ENCODE peak calls at places on chromosomes 12 and 14, in four cellular contexts. S is ovary, U is Peyer's patch, I is HepG2. C is an unnamed sample.

GRCh38 chr14:58884442-58884841 is 246.7 kb downstream of the DACT1 start:
- DNase-seq in S (no peak), U (no peak), I (peak), C (no peak)

GRCh38 chr12:93191956-93192355 is 185.8 kb upstream of the NUDT4 start:
- DNase-seq in S (no peak), U (no peak), I (no peak), C (no peak)

GRCh38 chr12:110741795-110742717 is 635 bp downstream of the PPP1CC start:
- DNase-seq in S (no peak), U (no peak), I (no peak), C (no peak)

GRCh38 chr12:85575115-85576096 is 260.8 kb downstream of the RASSF9 start:
- DNase-seq in S (no peak), U (no peak), I (peak), C (peak)

GRCh38 chr14:105398726-105399440 is 545 bp downstream of the TEX22 start:
- DNase-seq in S (no peak), U (no peak), I (peak), C (peak)

GRCh38 chr12:100375023-100375737 is 18.3 kb downstream of the SLC17A8 start:
- DNase-seq in S (peak), U (peak), I (no peak), C (no peak)

GRCh38 chr12:3571323-3571722 is 80.3 kb downstream of the PRMT8 start:
- DNase-seq in S (no peak), U (no peak), I (no peak), C (no peak)

GRCh38 chr14:52850520-52850919 is 59.1 kb upstream of the GNPNAT1 start:
- DNase-seq in S (no peak), U (no peak), I (peak), C (no peak)

GRCh38 chr14:73223049-73223448 is 14.3 kb upstream of the PAPLN start:
- DNase-seq in S (no peak), U (no peak), I (no peak), C (no peak)

GRCh38 chr14:40601063-40601462 is 1005.6 kb upstream of the LRFN5 start:
- DNase-seq in S (no peak), U (no peak), I (no peak), C (no peak)

GRCh38 chr12:115002434-115002833 is 318.5 kb upstream of the TBX3 start:
- DNase-seq in S (no peak), U (no peak), I (no peak), C (no peak)

GRCh38 chr12:115964214-115964613 is 313.3 kb downstream of the MED13L start:
- DNase-seq in S (no peak), U (no peak), I (no peak), C (no peak)

GRCh38 chr12:124466200-124467128 is 100.9 kb downstream of the NCOR2 start:
- DNase-seq in S (no peak), U (peak), I (no peak), C (peak)

GRCh38 chr12:71718611-71719010 is 32.7 kb downstream of the TMEM19 start:
- DNase-seq in S (no peak), U (no peak), I (no peak), C (no peak)

GRCh38 chr12:88471641-88472040 is 108.6 kb downstream of the KITLG start:
- DNase-seq in S (no peak), U (no peak), I (no peak), C (no peak)

GRCh38 chr12:34388636-34389377 is 366.5 kb downstream of the ALG10 start:
- DNase-seq in S (no peak), U (no peak), I (no peak), C (no peak)

DNA sequence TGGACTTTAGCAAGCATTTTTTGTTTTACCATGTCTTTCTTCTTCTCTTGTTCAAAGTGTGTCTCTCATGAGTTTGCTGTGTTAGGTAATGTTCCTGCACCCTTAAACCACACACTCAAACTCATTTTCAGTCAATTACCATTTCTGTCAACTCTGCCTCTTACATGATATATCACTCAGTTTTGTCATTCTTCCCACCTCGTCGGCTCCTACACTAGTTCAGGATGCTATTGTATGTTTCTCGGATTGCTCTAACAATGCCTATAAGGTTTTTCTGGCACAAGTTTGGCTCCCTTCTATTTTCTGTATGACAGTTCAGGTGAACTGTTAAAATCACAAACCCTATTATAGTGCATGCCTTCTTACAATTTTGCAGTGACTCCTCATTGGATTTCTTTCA is 260.8 kb upstream of the NAV3 start:
- DNase-seq in S (no peak), U (no peak), I (no peak), C (no peak)
- H3K27ac ChIP-seq in S (no peak), U (no peak), I (no peak), C (no peak)

GRCh38 chr14:103122578-103123127 is 608 bp upstream of the TNFAIP2 start:
- DNase-seq in S (peak), U (no peak), I (no peak), C (peak)

GRCh38 chr14:103121846-103122577 is 1.2 kb upstream of the TNFAIP2 start:
- DNase-seq in S (peak), U (peak), I (peak), C (peak)

GRCh38 chr14:103123634-103124500 is 606 bp downstream of the TNFAIP2 start:
- DNase-seq in S (peak), U (no peak), I (no peak), C (peak)

GRCh38 chr14:103124501-103125001 is 1.3 kb downstream of the TNFAIP2 start:
- DNase-seq in S (peak), U (no peak), I (no peak), C (no peak)

DNA sequence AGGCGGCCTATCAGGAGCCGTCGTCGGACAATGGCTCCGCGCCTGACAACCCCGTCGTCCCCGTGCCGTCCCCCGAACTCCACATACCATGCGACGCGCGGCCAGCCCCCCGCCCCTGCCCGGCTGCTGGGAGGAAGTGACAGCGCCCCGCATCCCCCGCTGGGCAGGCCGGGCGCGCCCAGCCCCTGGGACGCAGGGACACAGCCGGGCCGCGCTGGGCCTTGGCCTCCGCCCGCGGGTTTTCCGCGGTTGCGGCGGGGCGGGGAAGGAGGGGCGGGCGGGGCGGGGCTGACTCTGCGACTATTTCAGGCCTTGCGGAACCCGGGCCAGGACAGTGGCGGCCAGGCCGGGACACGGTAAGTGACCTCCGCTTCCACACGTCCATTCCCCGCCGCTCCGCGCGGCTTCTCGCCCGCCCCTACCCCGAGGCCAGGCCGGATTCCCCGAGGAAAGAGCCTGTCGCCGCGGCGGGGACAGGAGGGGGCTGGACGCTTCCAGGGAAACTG is at the start of gene TNFAIP2:
- DNase-seq in S (peak), U (no peak), I (no peak), C (no peak)
- TF ChIP-seq POLR2A in S (no peak), U (no peak), I (no peak), C (peak)

GRCh38 chr14:50774542-50775267 is 56.3 kb downstream of the NIN start:
- DNase-seq in S (no peak), U (no peak), I (no peak), C (no peak)

GRCh38 chr14:50773632-50774541 is 57.1 kb downstream of the NIN start:
- DNase-seq in S (no peak), U (no peak), I (peak), C (peak)

GRCh38 chr14:50776522-50776921 is 54.4 kb downstream of the NIN start:
- DNase-seq in S (no peak), U (no peak), I (no peak), C (no peak)

GRCh38 chr14:50772361-50772760 is 58.6 kb downstream of the NIN start:
- DNase-seq in S (no peak), U (no peak), I (no peak), C (no peak)

DNA sequence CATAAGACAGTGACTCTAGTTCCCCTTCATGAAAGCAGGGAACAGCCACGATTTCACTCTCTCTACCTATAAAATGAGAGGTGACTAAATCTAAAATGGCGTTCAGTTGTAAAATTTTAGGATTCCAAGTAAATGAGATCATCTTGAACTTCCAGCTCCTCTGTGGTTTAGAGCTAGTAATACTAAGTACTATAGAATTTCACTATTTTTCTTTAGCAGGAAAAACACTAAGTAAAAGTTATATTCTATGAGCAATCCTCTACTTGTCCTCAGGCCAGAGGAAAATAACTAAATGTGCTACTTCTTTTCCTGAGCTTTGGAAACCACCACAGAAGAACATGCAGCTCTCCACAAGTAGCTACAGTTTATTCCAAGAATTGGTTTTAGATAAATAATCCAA is 55.6 kb downstream of the NIN start:
- DNase-seq in S (no peak), U (no peak), I (no peak), C (peak)
- H3K4me3 ChIP-seq in S (no peak), U (no peak), I (no peak), C (no peak)

GRCh38 chr14:22848391-22849164 is 12.2 kb downstream of the MMP14 start:
- DNase-seq in S (peak), U (peak), I (no peak), C (peak)

GRCh38 chr14:22849212-22849819 is 12.9 kb downstream of the MMP14 start:
- DNase-seq in S (peak), U (no peak), I (no peak), C (no peak)

GRCh38 chr14:22852599-22852939 is 16.2 kb downstream of the MMP14 start:
- DNase-seq in S (no peak), U (peak), I (no peak), C (no peak)

GRCh38 chr14:22852940-22853767 is 16.8 kb downstream of the MMP14 start:
- DNase-seq in S (peak), U (peak), I (peak), C (peak)

DNA sequence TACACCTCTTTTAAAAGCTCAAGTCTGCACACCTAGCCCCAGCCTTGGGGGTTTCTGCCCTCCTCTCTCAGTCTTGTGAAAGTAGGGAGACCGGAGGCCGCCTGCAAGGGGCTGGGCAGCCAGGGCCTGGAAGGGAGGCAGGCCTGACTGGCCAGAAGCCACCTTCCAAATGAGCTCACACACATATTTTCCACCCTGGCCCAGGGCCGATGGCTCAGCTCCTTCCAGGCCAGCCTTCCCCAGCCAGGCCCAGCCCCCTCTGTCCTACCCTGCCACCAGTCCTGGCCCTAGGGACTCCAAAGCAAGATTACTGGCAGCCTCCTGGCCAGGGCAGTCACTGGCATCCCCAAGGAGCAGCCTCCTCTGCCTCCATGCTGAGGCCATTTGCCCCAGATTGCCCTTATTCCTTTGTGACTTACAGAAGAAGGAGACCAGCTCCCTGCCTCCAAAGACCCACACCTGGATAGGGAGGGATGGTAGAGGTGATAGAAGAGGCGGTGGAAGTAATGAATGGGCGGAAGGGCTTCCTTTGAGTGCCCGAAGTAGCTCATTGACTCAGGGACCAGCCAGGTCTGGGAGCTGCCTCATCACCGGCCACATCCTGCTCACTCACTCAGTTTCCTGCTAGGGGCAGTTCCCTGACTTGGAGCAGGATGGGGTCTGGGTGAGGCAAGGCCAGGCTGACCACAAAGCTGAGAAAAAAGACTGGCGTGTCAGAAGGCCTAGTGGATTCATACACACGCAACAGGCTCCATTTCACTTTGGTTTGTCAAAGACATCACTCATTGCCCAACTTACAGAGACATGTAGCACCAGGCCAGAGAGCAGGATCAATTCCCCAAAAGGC is 14.8 kb downstream of the MMP14 start:
- DNase-seq in S (peak), U (no peak), I (no peak), C (peak)
- H3K27ac ChIP-seq in S (peak), U (peak), I (no peak), C (peak)

DNA sequence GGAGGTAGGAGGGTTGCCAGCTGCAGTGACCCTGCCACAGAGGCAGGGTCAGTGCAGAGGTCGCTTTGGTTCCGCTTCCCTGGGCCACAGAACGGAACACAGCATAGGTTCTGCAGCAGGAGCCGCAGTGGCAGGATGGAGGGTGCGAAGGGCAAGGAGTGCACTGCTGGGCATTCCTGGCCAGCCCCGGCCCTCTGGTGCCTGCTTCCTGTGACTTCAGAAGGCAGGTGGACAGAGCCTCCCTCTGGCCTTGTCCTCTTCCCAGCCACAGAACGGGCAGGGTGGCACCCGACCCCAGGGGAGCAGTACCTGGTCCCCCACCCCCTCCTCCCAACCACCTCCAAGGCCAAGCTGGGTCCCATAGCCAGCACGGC is 37.7 kb downstream of the SLC8B1 start:
- DNase-seq in S (no peak), U (no peak), I (no peak), C (no peak)
- TF ChIP-seq POLR2A in S (no peak), U (no peak), I (no peak), C (no peak)

GRCh38 chr14:77161011-77161410 is 19.4 kb upstream of the ZDHHC22 start:
- DNase-seq in S (no peak), U (no peak), I (no peak), C (no peak)

GRCh38 chr14:77154421-77154820 is 12.8 kb upstream of the ZDHHC22 start:
- DNase-seq in S (no peak), U (no peak), I (no peak), C (no peak)

GRCh38 chr14:77157716-77158115 is 16.1 kb upstream of the ZDHHC22 start:
- DNase-seq in S (no peak), U (no peak), I (no peak), C (no peak)

GRCh38 chr14:77155083-77155482 is 13.5 kb upstream of the ZDHHC22 start:
- DNase-seq in S (no peak), U (no peak), I (no peak), C (no peak)

GRCh38 chr14:77158175-77158908 is 16.8 kb upstream of the ZDHHC22 start:
- DNase-seq in S (no peak), U (no peak), I (no peak), C (peak)
- H3K4me3 ChIP-seq in S (no peak), U (no peak), I (no peak), C (no peak)

GRCh38 chr14:24956104-24956503 is 93.8 kb downstream of the STXBP6 start:
- DNase-seq in S (no peak), U (no peak), I (no peak), C (no peak)

GRCh38 chr14:24954697-24955037 is 95.3 kb downstream of the STXBP6 start:
- DNase-seq in S (no peak), U (no peak), I (no peak), C (no peak)

GRCh38 chr14:24960816-24961215 is 89.1 kb downstream of the STXBP6 start:
- DNase-seq in S (no peak), U (no peak), I (no peak), C (no peak)

GRCh38 chr14:24959791-24960331 is 90.1 kb downstream of the STXBP6 start:
- DNase-seq in S (no peak), U (no peak), I (peak), C (no peak)

GRCh38 chr14:24958271-24958670 is 91.7 kb downstream of the STXBP6 start:
- DNase-seq in S (no peak), U (no peak), I (no peak), C (no peak)
- H3K27ac ChIP-seq in S (no peak), U (no peak), I (no peak), C (no peak)

C was measured in endothelial cell of umbilical vein.